ENCODE peak calls at places on chromosomes 6 and 20, in seven cellular contexts. B is SHP77; V is ovary; P is NCI-H226; Y is HEK293T; S is G401; D is stimulated activated naive CD8-positive, alpha-beta T cell treated with anti-CD3 and anti-CD28 coated beads, Interleukin-15, Interleukin-2, amounts not matched to agents 100 U/mL and 50 U/mL, for 24 hours. H is an unnamed sample.

GRCh38 chr6:5315883-5316282 is 54.6 kb downstream of the FARS2 start:
- DNase-seq in Y (no peak), V (no peak), D (no peak), B (no peak), P (no peak), S (no peak), H (no peak)

GRCh38 chr20:40868568-40869223 is 159.9 kb upstream of the TOP1 start:
- DNase-seq in S (peak; percentile 23), P (no peak), D (no peak), Y (no peak), B (no peak), V (peak; percentile 58), H (no peak)

GRCh38 chr20:6473197-6473596 is 294.3 kb upstream of the BMP2 start:
- DNase-seq in S (no peak), B (no peak), P (peak; percentile 56), D (no peak), Y (no peak), V (no peak), H (no peak)

GRCh38 chr20:46985671-46986070 is 91.0 kb downstream of the EYA2 start:
- DNase-seq in V (no peak), P (no peak), B (no peak), Y (no peak), S (no peak), D (no peak), H (no peak)

GRCh38 chr6:40536442-40536841 is 50.7 kb downstream of the LRFN2 start:
- DNase-seq in P (no peak), D (no peak), V (no peak), Y (peak; percentile 56), S (no peak), B (no peak), H (no peak)

GRCh38 chr20:17912916-17913315 is 55.7 kb downstream of the SNX5 start:
- DNase-seq in P (no peak), Y (no peak), V (no peak), D (no peak), B (no peak), S (no peak), H (no peak)

GRCh38 chr6:127516676-127517273 is 2.4 kb downstream of the MTCL3 start:
- DNase-seq in B (peak; percentile 66), S (peak; percentile 91), Y (peak; percentile 78), P (peak; percentile 42), V (no peak), D (peak; percentile 58), H (no peak)

GRCh38 chr20:12327205-12327604 is 409.5 kb downstream of the BTBD3 start:
- DNase-seq in S (no peak), V (no peak), Y (no peak), D (no peak), B (no peak), P (no peak), H (no peak)

GRCh38 chr20:4835244-4836177 is 113.8 kb downstream of the PRND start:
- DNase-seq in V (peak; percentile 66), D (no peak), S (peak; percentile 23), P (no peak), B (no peak), Y (no peak), H (no peak)

GRCh38 chr6:43871284-43871683 is 101.3 kb downstream of the VEGFA start:
- DNase-seq in D (no peak), V (no peak), P (no peak), B (no peak), Y (no peak), S (no peak), H (no peak)

GRCh38 chr20:41734506-41734945 is 116.3 kb upstream of the CHD6 start:
- DNase-seq in V (no peak), D (peak; percentile 16), P (peak; percentile 17), S (peak; percentile 17), Y (peak; percentile 70), B (peak; percentile 10), H (no peak)

GRCh38 chr6:148548065-148548748 is 198.6 kb upstream of the UST start:
- DNase-seq in S (peak; percentile 27), P (no peak), Y (no peak), B (no peak), V (no peak), D (no peak), H (no peak)

GRCh38 chr20:10769700-10770099 is 95.9 kb upstream of the JAG1 start:
- DNase-seq in S (no peak), D (no peak), V (no peak), P (no peak), Y (no peak), B (no peak), H (no peak)

GRCh38 chr6:152979116-152979515 is 3.7 kb downstream of the FBXO5 start:
- DNase-seq in Y (no peak), B (no peak), V (no peak), S (no peak), P (no peak), D (no peak), H (no peak)

GRCh38 chr6:6131492-6132109 is 124.9 kb upstream of the NRN1 start:
- DNase-seq in P (no peak), V (no peak), S (peak; percentile 9), D (no peak), Y (peak; percentile 53), B (peak; percentile 5), H (no peak)

H was measured in suprapubic skin.